ENCODE peak calls at places on chromosomes 11 and 22, in nine cellular contexts. V, E, Y, M, R, D, I, Z and G are unnamed samples.

GRCh38 chr11:45025716-45026492 is 75.2 kb upstream of the TP53I11 start:
- DNase-seq in M (no peak), Y (peak; percentile 77), V (no peak), Z (peak; percentile 43), R (no peak), E (peak; percentile 53), I (peak; percentile 33), D (no peak), G (no peak)

GRCh38 chr22:37852418-37852817 is 3.2 kb downstream of the EIF3L start:
- DNase-seq in Z (no peak), I (no peak), D (no peak), R (no peak), Y (no peak), E (no peak), M (no peak), V (no peak), G (no peak)

GRCh38 chr11:64687641-64688533 is 35.1 kb downstream of the NRXN2 start:
- DNase-seq in Y (no peak), Z (no peak), V (peak; percentile 56), D (no peak), R (no peak), M (peak; percentile 16), E (peak; percentile 38), I (no peak), G (no peak)

GRCh38 chr11:110295487-110296225 is 758 bp downstream of the RDX start:
- DNase-seq in E (peak; percentile 50), V (peak; percentile 83), R (no peak), Y (peak; percentile 75), Z (peak; percentile 78), M (peak; percentile 38), D (peak; percentile 56), I (peak; percentile 59), G (no peak)

GRCh38 chr22:31628969-31629723 is 32.9 kb downstream of the PISD start:
- DNase-seq in D (no peak), M (no peak), Z (peak; percentile 46), V (no peak), E (no peak), R (no peak), Y (no peak), I (no peak), G (no peak)

GRCh38 chr11:101797335-101797734 is 117.5 kb upstream of the CEP126 start:
- DNase-seq in I (peak; percentile 2), V (no peak), Z (no peak), E (no peak), Y (no peak), R (no peak), M (peak; percentile 1), D (no peak), G (no peak)

GRCh38 chr22:29816128-29816527 is 21.9 kb downstream of the ASCC2 start:
- DNase-seq in D (no peak), V (no peak), Y (no peak), I (peak; percentile 21), R (no peak), E (peak; percentile 31), Z (no peak), M (peak; percentile 67), G (no peak)

GRCh38 chr22:39409630-39410029 is 10.1 kb downstream of the TAB1 start:
- DNase-seq in D (no peak), Y (no peak), Z (no peak), M (no peak), I (no peak), V (no peak), R (no peak), E (no peak), G (no peak)

GRCh38 chr11:35511666-35512065 is 13.8 kb downstream of the PAMR1 start:
- DNase-seq in R (no peak), M (no peak), I (no peak), Y (no peak), Z (peak; percentile 65), E (no peak), D (peak; percentile 71), V (no peak), G (no peak)

GRCh38 chr11:133835258-133836075 is 9.8 kb downstream of the SPATA19 start:
- DNase-seq in R (peak; percentile 47), Z (peak; percentile 89), D (peak; percentile 59), M (peak; percentile 4), Y (no peak), E (no peak), V (no peak), I (peak; percentile 24), G (peak; percentile 6)

GRCh38 chr22:44665115-44665514 is 36.9 kb upstream of the PRR5 start:
- DNase-seq in E (peak; percentile 57), V (no peak), I (peak; percentile 36), M (no peak), D (no peak), Z (peak; percentile 49), Y (peak; percentile 80), R (no peak), G (no peak)

GRCh38 chr11:94647926-94648325 is 80.8 kb downstream of the PIWIL4 start:
- DNase-seq in I (peak; percentile 18), Z (peak; percentile 76), D (no peak), M (peak; percentile 91), R (no peak), V (no peak), E (no peak), Y (no peak), G (no peak)

GRCh38 chr22:39558950-39559349 is 11.6 kb upstream of the CACNA1I start:
- DNase-seq in I (no peak), R (no peak), D (no peak), Y (no peak), M (no peak), V (no peak), E (no peak), Z (no peak), G (no peak)

GRCh38 chr11:111878385-111878765 is 590 bp downstream of the FDXACB1 start:
- DNase-seq in E (no peak), M (peak; percentile 40), R (peak; percentile 3), V (no peak), D (no peak), Y (no peak), Z (no peak), I (no peak), G (no peak)

GRCh38 chr11:61954106-61955030 is 4.2 kb downstream of the BEST1 start:
- DNase-seq in M (no peak), Z (no peak), I (no peak), V (peak; percentile 73), E (no peak), Y (no peak), D (no peak), R (no peak), G (no peak)

GRCh38 chr11:61952882-61953281 is 2.7 kb downstream of the BEST1 start:
- DNase-seq in V (no peak), Z (no peak), I (no peak), E (no peak), Y (no peak), D (no peak), R (no peak), M (no peak), G (peak; percentile 15)

GRCh38 chr11:61956191-61957027 is 6.3 kb downstream of the BEST1 start:
- DNase-seq in D (no peak), I (no peak), Y (peak; percentile 36), Z (no peak), M (no peak), E (no peak), V (peak; percentile 58), R (no peak), G (no peak)

GRCh38 chr11:61955416-61956135 is 5.4 kb downstream of the BEST1 start:
- DNase-seq in R (no peak), M (no peak), E (no peak), Z (peak; percentile 91), V (peak; percentile 81), D (no peak), Y (no peak), I (no peak), G (no peak)

GRCh38 chr11:61955031-61955415 is 4.9 kb downstream of the BEST1 start:
- DNase-seq in Y (peak; percentile 90), I (peak; percentile 32), E (peak; percentile 86), Z (peak; percentile 89), D (peak; percentile 21), R (no peak), M (peak; percentile 86), V (peak; percentile 86), G (no peak)
- H3K4me3 ChIP-seq in Y (peak overlapping the region; percentile 53), I (no peak overlapping the region), E (peak overlapping the region; percentile 42), Z (no peak overlapping the region), D (peak overlapping the region; percentile 27), R (no peak overlapping the region), M (peak overlapping the region; percentile 48), V (peak overlapping the region; percentile 51), G (no peak overlapping the region)

GRCh38 chr11:118574636-118575035 is 2.4 kb downstream of the ARCN1 start:
- DNase-seq in Z (no peak), E (no peak), D (no peak), Y (no peak), I (no peak), M (no peak), V (no peak), R (no peak), G (no peak)
- H3K4me3 ChIP-seq in Z (peak overlapping the region; percentile 98), E (no peak overlapping the region), D (no peak overlapping the region), Y (no peak overlapping the region), I (no peak overlapping the region), M (peak overlapping the region; percentile 53), V (peak overlapping the region; percentile 99), R (no peak overlapping the region), G (no peak overlapping the region)

GRCh38 chr11:33015621-33016551 is at the start of gene DEPDC7:
- DNase-seq in R (peak; percentile 75), Z (peak; percentile 97), M (peak; percentile 85), I (peak; percentile 96), Y (peak; percentile 94), E (peak; percentile 84), V (peak; percentile 91), D (peak; percentile 78), G (peak; percentile 49)

GRCh38 chr11:33017478-33017877 is 1.8 kb downstream of the DEPDC7 start:
- DNase-seq in D (no peak), I (no peak), V (no peak), Z (no peak), R (no peak), M (no peak), Y (no peak), E (no peak), G (no peak)

GRCh38 chr11:33018005-33018404 is 2.3 kb downstream of the DEPDC7 start:
- DNase-seq in Y (no peak), E (no peak), I (no peak), R (no peak), V (no peak), D (no peak), Z (no peak), M (no peak), G (no peak)

GRCh38 chr11:33018840-33019239 is 3.2 kb downstream of the DEPDC7 start:
- DNase-seq in M (no peak), D (no peak), I (no peak), E (no peak), Y (no peak), V (no peak), R (no peak), Z (no peak), G (no peak)

GRCh38 chr11:33016654-33017053 is 976 bp downstream of the DEPDC7 start:
- DNase-seq in D (peak; percentile 17), R (no peak), I (no peak), Z (no peak), Y (no peak), M (no peak), V (no peak), E (no peak), G (no peak)
- H3K4me3 ChIP-seq in D (peak overlapping the region; percentile 73), R (peak overlapping the region; percentile 53), I (no peak overlapping the region), Z (peak overlapping the region; percentile 77), Y (peak overlapping the region; percentile 69), M (peak overlapping the region; percentile 79), V (peak overlapping the region; percentile 48), E (no peak overlapping the region), G (no peak overlapping the region)

DNA sequence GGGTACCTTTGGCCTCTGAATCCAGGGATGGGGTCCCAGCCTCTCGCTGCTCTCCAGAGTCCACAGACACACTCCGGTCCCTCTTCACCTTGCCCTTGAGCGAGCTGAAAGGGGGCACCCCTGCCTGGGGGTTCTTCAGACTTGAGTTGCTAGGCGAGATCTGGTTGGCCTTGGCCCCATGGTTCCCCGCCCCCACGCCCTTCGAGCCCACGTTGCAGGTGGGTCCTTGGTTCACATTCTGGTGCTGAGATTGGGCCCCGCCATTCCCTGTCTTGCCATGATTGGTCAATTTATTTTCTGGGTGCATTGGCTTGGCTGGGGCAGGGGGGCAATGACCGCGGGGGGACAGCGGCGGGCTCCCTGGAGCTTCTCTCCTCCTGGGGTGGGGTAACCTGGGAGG is 17.5 kb downstream of the BCL9L start:
- DNase-seq in V (peak; percentile 40), R (no peak), Z (no peak), M (no peak), D (no peak), I (no peak), Y (no peak), E (no peak), G (no peak)
- H3K4me3 ChIP-seq in V (no peak overlapping the region), R (no peak overlapping the region), Z (no peak overlapping the region), M (no peak overlapping the region), D (no peak overlapping the region), I (no peak overlapping the region), Y (no peak overlapping the region), E (peak overlapping the region; percentile 52), G (no peak overlapping the region)